ENCODE peak calls at places on chromosomes 3 and 15, in four cellular contexts. M is NCI-H187 treated with DMSO at 0.1 percent for 48 hours; U is activated CD4-positive, alpha-beta memory T cell treated with anti-CD3 and anti-CD28 coated beads, Interleukin-2, amount 10 ng/mL, durations not matched to agents 7 days and 5 days; N is psoas muscle. D is an unnamed sample.

GRCh38 chr15:80210612-80211554 is 41.1 kb downstream of the CTXND1 start:
- DNase-seq in M (no peak), U (no peak), N (no peak), D (no peak)

GRCh38 chr3:174756200-174756829 is 102.8 kb upstream of the NAALADL2 start:
- DNase-seq in M (no peak), U (no peak), N (no peak), D (no peak)

GRCh38 chr3:35291837-35292236 is 347.5 kb upstream of the ARPP21 start:
- DNase-seq in M (no peak), U (no peak), N (no peak), D (no peak)

GRCh38 chr15:34038404-34039179 is 412 bp downstream of the AVEN start:
- DNase-seq in M (no peak), U (peak), N (peak), D (peak)

GRCh38 chr3:157738441-157738840 is 235.2 kb upstream of the VEPH1 start:
- DNase-seq in M (no peak), U (no peak), N (no peak), D (no peak)

GRCh38 chr15:47708116-47708515 is 9.2 kb upstream of the SEMA6D start:
- DNase-seq in M (no peak), U (no peak), N (no peak), D (no peak)

GRCh38 chr15:31508656-31509055 is 182.0 kb downstream of the KLF13 start:
- DNase-seq in M (no peak), U (no peak), N (no peak), D (no peak)

GRCh38 chr3:133476971-133477375 is 77.1 kb downstream of the BFSP2 start:
- DNase-seq in M (peak), U (no peak), N (no peak), D (no peak)

GRCh38 chr3:119937229-119937628 is 155.3 kb downstream of the NR1I2 start:
- DNase-seq in M (no peak), U (peak), N (no peak), D (no peak)

GRCh38 chr3:177195941-177196472 is 1.3 kb downstream of the TBL1XR1 start:
- DNase-seq in M (no peak), U (no peak), N (no peak), D (no peak)

GRCh38 chr3:196138927-196139680 is 57.2 kb upstream of the TFRC start:
- DNase-seq in M (no peak), U (no peak), N (no peak), D (no peak)

GRCh38 chr3:61632568-61633175 is 71.3 kb downstream of the PTPRG start:
- DNase-seq in M (no peak), U (no peak), N (no peak), D (no peak)

GRCh38 chr3:51955893-51956770 is 951 bp downstream of the GPR62 start:
- DNase-seq in M (no peak), U (peak), N (peak), D (peak)

GRCh38 chr15:70251246-70251990 is 153.7 kb upstream of the TLE3 start:
- DNase-seq in M (no peak), U (no peak), N (no peak), D (no peak)

GRCh38 chr3:174710622-174711021 is 148.5 kb upstream of the NAALADL2 start:
- DNase-seq in M (no peak), U (no peak), N (no peak), D (no peak)

GRCh38 chr3:107985496-107985895 is 105.3 kb downstream of the CD47 start:
- DNase-seq in M (no peak), U (peak), N (no peak), D (no peak)

GRCh38 chr3:174156200-174156599 is 702.9 kb upstream of the NAALADL2 start:
- DNase-seq in M (no peak), U (no peak), N (no peak), D (no peak)

GRCh38 chr3:134366221-134366927 is 7.9 kb downstream of the AMOTL2 start:
- DNase-seq in M (no peak), U (no peak), N (no peak), D (no peak)

D was measured in hypothalamus.